ENCODE peak calls at places on chromosomes 11 and 22, in four cellular contexts. One of them, this sample, is unnamed.
A peak's percentile ranks its signal among the peaks of the same experiment; 100 is the strongest.

GRCh38 chr11:84675631-84676030 is 951.5 kb downstream of the DLG2 start:
- DNase-seq in CD8-positive, alpha-beta T cell: no peak
- DNase-seq in fibroblast of lung: no peak
- DNase-seq in Panc1: no peak
- DNase-seq in this sample: no peak

GRCh38 chr11:44519989-44520737 is 45.3 kb upstream of the CD82 start:
- DNase-seq in CD8-positive, alpha-beta T cell: no peak
- DNase-seq in fibroblast of lung: no peak
- DNase-seq in Panc1: no peak
- DNase-seq in this sample: no peak

GRCh38 chr11:16861867-16862266 is 123.4 kb downstream of the C11orf58 start:
- DNase-seq in CD8-positive, alpha-beta T cell: no peak
- DNase-seq in fibroblast of lung: no peak
- DNase-seq in Panc1: no peak
- DNase-seq in this sample: no peak

GRCh38 chr22:40436460-40437431 is 66.4 kb downstream of the SGSM3 start:
- DNase-seq in CD8-positive, alpha-beta T cell: no peak
- DNase-seq in fibroblast of lung: peak; percentile 63
- DNase-seq in Panc1: peak; percentile 36
- DNase-seq in this sample: no peak

GRCh38 chr11:17649696-17650600 is 69.4 kb upstream of the MYOD1 start:
- DNase-seq in CD8-positive, alpha-beta T cell: no peak
- DNase-seq in fibroblast of lung: peak; percentile 16
- DNase-seq in Panc1: no peak
- DNase-seq in this sample: no peak

GRCh38 chr11:12745787-12746186 is 71.6 kb downstream of the TEAD1 start:
- DNase-seq in CD8-positive, alpha-beta T cell: no peak
- DNase-seq in fibroblast of lung: no peak
- DNase-seq in Panc1: no peak
- DNase-seq in this sample: no peak

GRCh38 chr11:46916669-46917108 is 1.7 kb downstream of the LRP4 start:
- DNase-seq in CD8-positive, alpha-beta T cell: no peak
- DNase-seq in fibroblast of lung: peak; percentile 76
- DNase-seq in Panc1: no peak
- DNase-seq in this sample: peak; percentile 26

GRCh38 chr22:36253523-36254490 is 874 bp downstream of the APOL1 start:
- DNase-seq in CD8-positive, alpha-beta T cell: no peak
- DNase-seq in fibroblast of lung: no peak
- DNase-seq in Panc1: no peak
- DNase-seq in this sample: no peak

GRCh38 chr22:26097840-26098239 is 71.4 kb upstream of the SEZ6L start:
- DNase-seq in CD8-positive, alpha-beta T cell: no peak
- DNase-seq in fibroblast of lung: no peak
- DNase-seq in Panc1: no peak
- DNase-seq in this sample: no peak

GRCh38 chr22:42949159-42949558 is 65.8 kb downstream of the PACSIN2 start:
- DNase-seq in CD8-positive, alpha-beta T cell: no peak
- DNase-seq in fibroblast of lung: peak; percentile 74
- DNase-seq in Panc1: no peak
- DNase-seq in this sample: no peak

GRCh38 chr11:65864758-65865471 is 4.7 kb downstream of the MUS81 start:
- DNase-seq in CD8-positive, alpha-beta T cell: no peak
- DNase-seq in fibroblast of lung: no peak
- DNase-seq in Panc1: no peak
- DNase-seq in this sample: no peak

GRCh38 chr11:114171257-114172054 is 111.9 kb downstream of the ZBTB16 start:
- DNase-seq in CD8-positive, alpha-beta T cell: no peak
- DNase-seq in fibroblast of lung: no peak
- DNase-seq in Panc1: no peak
- DNase-seq in this sample: no peak

GRCh38 chr11:89163686-89164085 is 14.0 kb upstream of the TYR start:
- DNase-seq in CD8-positive, alpha-beta T cell: no peak
- DNase-seq in fibroblast of lung: no peak
- DNase-seq in Panc1: no peak
- DNase-seq in this sample: no peak

GRCh38 chr11:81700061-81700460 is 1033.6 kb downstream of the FAM181B start:
- DNase-seq in CD8-positive, alpha-beta T cell: no peak
- DNase-seq in fibroblast of lung: peak; percentile 0
- DNase-seq in Panc1: no peak
- DNase-seq in this sample: no peak
- H3K9me3 ChIP-seq in CD8-positive, alpha-beta T cell: no peaks in the 10 kb centered on the region
- H3K9me3 ChIP-seq in fibroblast of lung: no peaks in the 10 kb centered on the region
- H3K9me3 ChIP-seq in Panc1: peaks cover 8% of the 10 kb centered on the region
- H3K9me3 ChIP-seq in this sample: no peaks in the 10 kb centered on the region

GRCh38 chr22:47283616-47284270 is 521.3 kb downstream of the TBC1D22A start:
- DNase-seq in CD8-positive, alpha-beta T cell: no peak
- DNase-seq in fibroblast of lung: no peak
- DNase-seq in Panc1: no peak
- DNase-seq in this sample: no peak
- H3K9me3 ChIP-seq in CD8-positive, alpha-beta T cell: no peaks in the 10 kb centered on the region
- H3K9me3 ChIP-seq in fibroblast of lung: no peaks in the 10 kb centered on the region
- H3K9me3 ChIP-seq in Panc1: no peaks in the 10 kb centered on the region
- H3K9me3 ChIP-seq in this sample: no peaks in the 10 kb centered on the region

GRCh38 chr11:134537296-134537695 is 125.3 kb upstream of the B3GAT1 start:
- DNase-seq in CD8-positive, alpha-beta T cell: no peak
- DNase-seq in fibroblast of lung: no peak
- DNase-seq in Panc1: no peak
- DNase-seq in this sample: no peak

GRCh38 chr11:134533511-134533910 is 121.5 kb upstream of the B3GAT1 start:
- DNase-seq in CD8-positive, alpha-beta T cell: no peak
- DNase-seq in fibroblast of lung: no peak
- DNase-seq in Panc1: no peak
- DNase-seq in this sample: no peak

GRCh38 chr11:134536219-134536618 is 124.2 kb upstream of the B3GAT1 start:
- DNase-seq in CD8-positive, alpha-beta T cell: no peak
- DNase-seq in fibroblast of lung: no peak
- DNase-seq in Panc1: no peak
- DNase-seq in this sample: no peak

GRCh38 chr11:134536677-134537076 is 124.6 kb upstream of the B3GAT1 start:
- DNase-seq in CD8-positive, alpha-beta T cell: no peak
- DNase-seq in fibroblast of lung: no peak
- DNase-seq in Panc1: no peak
- DNase-seq in this sample: no peak

DNA sequence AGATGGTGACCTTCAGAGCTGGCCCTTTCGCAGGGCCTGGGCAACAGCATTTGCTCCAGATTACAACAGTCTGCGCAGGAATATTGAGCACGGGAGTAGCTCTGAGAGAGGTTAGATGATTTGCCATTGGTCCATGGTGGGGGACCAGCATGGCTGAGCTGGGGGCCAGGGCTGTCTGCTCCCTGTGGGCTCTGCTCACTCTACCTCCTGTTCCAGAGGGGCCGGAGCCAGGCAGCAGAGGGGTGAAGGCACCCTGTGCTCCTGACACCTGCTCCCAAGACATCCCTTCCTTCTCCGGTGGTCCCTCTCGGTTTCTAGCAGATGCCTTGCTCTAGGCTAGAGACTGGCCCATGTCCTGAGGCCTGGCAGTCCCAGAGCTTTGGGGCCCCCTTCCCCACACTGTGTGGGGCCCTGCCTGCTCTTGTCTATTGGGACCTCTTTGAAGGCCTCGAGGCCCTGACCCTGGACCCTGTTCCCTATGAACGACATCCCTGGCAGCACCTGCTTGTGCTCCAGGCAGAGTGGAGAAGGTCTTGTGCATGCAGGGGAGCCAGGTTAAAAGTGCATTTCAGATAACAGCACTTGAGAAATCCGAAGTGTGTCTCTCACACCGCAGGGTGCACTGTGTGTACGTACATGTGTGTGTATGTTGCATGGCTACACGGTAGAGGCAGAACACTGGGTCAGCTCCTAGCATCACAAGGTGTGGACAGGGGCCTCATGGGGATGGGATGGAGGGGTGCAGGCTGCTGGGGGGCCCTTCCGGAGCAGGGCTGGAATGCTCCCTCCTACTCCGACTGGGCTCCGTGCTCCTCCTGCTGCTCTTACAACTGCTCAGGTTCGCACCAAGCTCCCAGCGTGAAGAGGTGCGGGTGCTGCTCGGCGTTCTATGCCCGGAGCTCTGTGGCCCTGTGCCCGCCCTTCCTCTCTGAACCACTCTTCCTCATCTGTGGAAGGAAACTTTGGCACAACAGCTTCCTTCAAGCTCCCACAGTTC is 123.3 kb upstream of the B3GAT1 start:
- DNase-seq in CD8-positive, alpha-beta T cell: no peak
- DNase-seq in fibroblast of lung: no peak
- DNase-seq in Panc1: no peak
- DNase-seq in this sample: no peak
- H3K9me3 ChIP-seq in CD8-positive, alpha-beta T cell: no peaks in the 10 kb centered on the region
- H3K9me3 ChIP-seq in fibroblast of lung: no peaks in the 10 kb centered on the region
- H3K9me3 ChIP-seq in Panc1: no peaks in the 10 kb centered on the region
- H3K9me3 ChIP-seq in this sample: no peaks in the 10 kb centered on the region

DNA sequence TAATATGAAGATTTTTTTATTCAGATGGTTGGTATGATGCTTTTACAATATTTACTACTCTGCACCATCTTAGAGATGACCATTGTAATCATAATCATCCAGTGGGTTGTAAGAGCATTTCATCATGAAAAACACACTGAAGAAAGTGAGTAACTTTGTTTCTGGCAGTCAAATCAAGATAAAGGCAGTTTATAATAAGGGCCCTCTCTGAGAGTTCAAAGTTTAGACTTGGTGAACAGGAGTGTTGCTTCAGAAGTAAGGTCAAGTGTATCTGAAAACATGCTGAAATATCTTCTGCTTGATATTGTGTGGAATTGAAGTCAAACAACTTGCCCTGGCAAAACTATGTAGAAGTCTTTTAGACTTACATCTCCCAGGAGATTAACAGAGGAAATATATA is 19.5 kb upstream of the MS4A8 start:
- DNase-seq in CD8-positive, alpha-beta T cell: no peak
- DNase-seq in fibroblast of lung: no peak
- DNase-seq in Panc1: no peak
- DNase-seq in this sample: no peak
- H3K9me3 ChIP-seq in CD8-positive, alpha-beta T cell: no peaks in the 10 kb centered on the region
- H3K9me3 ChIP-seq in fibroblast of lung: no peaks in the 10 kb centered on the region
- H3K9me3 ChIP-seq in Panc1: no peaks in the 10 kb centered on the region
- H3K9me3 ChIP-seq in this sample: no peaks in the 10 kb centered on the region

DNA sequence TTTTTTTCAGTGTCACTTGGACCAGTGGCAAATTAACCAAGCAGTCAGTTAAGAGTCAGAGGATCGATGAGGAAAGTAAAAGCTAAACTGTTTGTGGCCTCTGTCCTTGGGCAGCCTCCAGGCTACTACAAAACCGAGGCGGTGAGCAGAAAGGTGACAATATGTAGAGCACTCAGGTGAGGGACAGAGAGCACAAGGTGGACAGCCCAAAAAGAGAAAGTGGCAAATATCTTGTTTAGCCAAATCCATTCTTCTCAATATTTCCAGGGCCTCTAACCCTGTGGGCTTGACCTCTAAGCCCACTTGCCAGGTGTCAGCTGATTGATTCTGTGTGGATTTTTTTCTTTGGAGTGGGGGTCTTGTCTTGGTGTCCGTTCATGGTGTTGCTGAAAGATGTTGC is 4202.2 kb upstream of the OR11H1 start:
- DNase-seq in CD8-positive, alpha-beta T cell: no peak
- DNase-seq in fibroblast of lung: no peak
- DNase-seq in Panc1: no peak
- DNase-seq in this sample: no peak
- H3K9me3 ChIP-seq in CD8-positive, alpha-beta T cell: no peaks in the 10 kb centered on the region
- H3K9me3 ChIP-seq in fibroblast of lung: no peaks in the 10 kb centered on the region
- H3K9me3 ChIP-seq in Panc1: no peaks in the 10 kb centered on the region
- H3K9me3 ChIP-seq in this sample: no peaks in the 10 kb centered on the region

GRCh38 chr11:50192743-50193142 is 160.1 kb downstream of the OR4C45 start:
- DNase-seq in CD8-positive, alpha-beta T cell: no peak
- DNase-seq in fibroblast of lung: no peak
- DNase-seq in Panc1: no peak
- DNase-seq in this sample: no peak

GRCh38 chr11:50182486-50182885 is 149.8 kb downstream of the OR4C45 start:
- DNase-seq in CD8-positive, alpha-beta T cell: no peak
- DNase-seq in fibroblast of lung: no peak
- DNase-seq in Panc1: no peak
- DNase-seq in this sample: no peak

GRCh38 chr11:50186146-50186545 is 153.5 kb downstream of the OR4C45 start:
- DNase-seq in CD8-positive, alpha-beta T cell: no peak
- DNase-seq in fibroblast of lung: no peak
- DNase-seq in Panc1: no peak
- DNase-seq in this sample: no peak

GRCh38 chr11:50188040-50188439 is 155.4 kb downstream of the OR4C45 start:
- DNase-seq in CD8-positive, alpha-beta T cell: no peak
- DNase-seq in fibroblast of lung: no peak
- DNase-seq in Panc1: no peak
- DNase-seq in this sample: no peak

GRCh38 chr11:50187220-50187619 is 154.5 kb downstream of the OR4C45 start:
- DNase-seq in CD8-positive, alpha-beta T cell: no peak
- DNase-seq in fibroblast of lung: no peak
- DNase-seq in Panc1: no peak
- DNase-seq in this sample: no peak
- H3K9me3 ChIP-seq in CD8-positive, alpha-beta T cell: no peaks in the 10 kb centered on the region
- H3K9me3 ChIP-seq in fibroblast of lung: no peaks in the 10 kb centered on the region
- H3K9me3 ChIP-seq in Panc1: no peaks in the 10 kb centered on the region
- H3K9me3 ChIP-seq in this sample: no peaks in the 10 kb centered on the region

DNA sequence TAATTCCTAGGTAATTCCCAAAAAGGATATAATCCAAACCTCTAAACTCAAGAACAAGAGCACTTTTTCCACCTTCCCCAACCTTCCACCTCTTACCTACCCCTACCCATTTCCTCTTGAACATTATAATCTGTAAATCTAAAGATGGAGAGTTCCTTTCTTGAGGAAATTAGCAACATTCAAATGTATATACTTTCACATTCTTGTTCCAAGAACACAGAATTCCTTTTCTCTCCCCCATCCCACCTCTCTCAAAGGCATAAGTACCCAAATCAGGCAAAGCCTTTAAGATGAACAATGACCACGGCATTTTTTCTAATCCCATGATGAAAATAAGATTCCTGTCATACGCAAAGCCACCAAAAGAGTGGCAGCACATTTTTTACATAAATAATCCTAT is 18.3 kb downstream of the RRAS2 start:
- DNase-seq in CD8-positive, alpha-beta T cell: no peak
- DNase-seq in fibroblast of lung: no peak
- DNase-seq in Panc1: no peak
- DNase-seq in this sample: no peak
- H3K9me3 ChIP-seq in CD8-positive, alpha-beta T cell: peaks cover 3% of the 10 kb centered on the region
- H3K9me3 ChIP-seq in fibroblast of lung: no peaks in the 10 kb centered on the region
- H3K9me3 ChIP-seq in Panc1: peaks cover 18% of the 10 kb centered on the region
- H3K9me3 ChIP-seq in this sample: no peaks in the 10 kb centered on the region

GRCh38 chr22:49534386-49534785 is 293.3 kb downstream of the BRD1 start:
- DNase-seq in CD8-positive, alpha-beta T cell: no peak
- DNase-seq in fibroblast of lung: no peak
- DNase-seq in Panc1: no peak
- DNase-seq in this sample: no peak

GRCh38 chr22:49531533-49531895 is 296.2 kb downstream of the BRD1 start:
- DNase-seq in CD8-positive, alpha-beta T cell: no peak
- DNase-seq in fibroblast of lung: no peak
- DNase-seq in Panc1: no peak
- DNase-seq in this sample: no peak

GRCh38 chr22:49535126-49535525 is 292.5 kb downstream of the BRD1 start:
- DNase-seq in CD8-positive, alpha-beta T cell: no peak
- DNase-seq in fibroblast of lung: no peak
- DNase-seq in Panc1: no peak
- DNase-seq in this sample: no peak

GRCh38 chr22:49533886-49534285 is 293.8 kb downstream of the BRD1 start:
- DNase-seq in CD8-positive, alpha-beta T cell: no peak
- DNase-seq in fibroblast of lung: no peak
- DNase-seq in Panc1: no peak
- DNase-seq in this sample: no peak

GRCh38 chr22:49532831-49533802 is 294.6 kb downstream of the BRD1 start:
- DNase-seq in CD8-positive, alpha-beta T cell: no peak
- DNase-seq in fibroblast of lung: no peak
- DNase-seq in Panc1: no peak
- DNase-seq in this sample: no peak
- H3K9me3 ChIP-seq in CD8-positive, alpha-beta T cell: no peaks in the 10 kb centered on the region
- H3K9me3 ChIP-seq in fibroblast of lung: no peaks in the 10 kb centered on the region
- H3K9me3 ChIP-seq in Panc1: no peaks in the 10 kb centered on the region
- H3K9me3 ChIP-seq in this sample: no peaks in the 10 kb centered on the region